ENCODE peak calls at places on chromosomes 6 and 20, in seven cellular contexts. P is BE2C; H is mesenchymal stem cell; V is stimulated activated CD8-positive, alpha-beta memory T cell treated with anti-CD3 and anti-CD28 coated beads, Interleukin-2, amount 100 ng/mL, for 48 hours; O is AG08396; E is AG04449; K is caudate nucleus. F is an unnamed sample.

GRCh38 chr6:148450866-148451265 is 108.2 kb downstream of the SASH1 start:
- DNase-seq in K (no peak), H (no peak), P (no peak), V (no peak), O (no peak), E (no peak), F (no peak)

GRCh38 chr6:84618046-84618752 is 146.2 kb downstream of the TBX18 start:
- DNase-seq in E (peak), K (no peak), H (peak), O (peak), P (no peak), V (no peak), F (no peak)

GRCh38 chr6:122405417-122405816 is 6.0 kb downstream of the HSF2 start:
- DNase-seq in K (no peak), H (peak), P (no peak), E (no peak), V (no peak), O (peak), F (no peak)

GRCh38 chr20:11041396-11041795 is 367.6 kb upstream of the JAG1 start:
- DNase-seq in P (no peak), E (no peak), O (no peak), V (no peak), H (no peak), K (no peak), F (no peak)

GRCh38 chr20:840858-841567 is 7.5 kb downstream of the FAM110A start:
- DNase-seq in P (no peak), K (no peak), E (no peak), H (no peak), O (no peak), V (no peak), F (no peak)

GRCh38 chr6:36028088-36028886 is 679 bp downstream of the MAPK14 start:
- DNase-seq in E (no peak), H (peak), K (no peak), O (peak), P (peak), V (peak), F (no peak)

GRCh38 chr6:33192105-33192646 is at the start of gene COL11A2:
- DNase-seq in V (no peak), H (no peak), K (no peak), P (peak), E (no peak), O (no peak), F (no peak)

GRCh38 chr6:51902261-51902764 is 185.1 kb downstream of the PKHD1 start:
- DNase-seq in V (no peak), O (no peak), H (no peak), K (no peak), P (no peak), E (no peak), F (no peak)

GRCh38 chr6:26500102-26500501 is at the start of gene BTN1A1:
- DNase-seq in V (no peak), P (no peak), K (no peak), H (no peak), O (no peak), E (no peak), F (no peak)

GRCh38 chr6:157716553-157716952 is 106.5 kb upstream of the SNX9 start:
- DNase-seq in V (no peak), P (no peak), H (no peak), E (no peak), O (no peak), K (no peak), F (no peak)

GRCh38 chr6:100719883-100720682 is 161.0 kb downstream of the ASCC3 start:
- DNase-seq in O (no peak), H (peak), K (no peak), E (no peak), P (no peak), V (no peak), F (no peak)

GRCh38 chr6:106360989-106361430 is 493 bp downstream of the CRYBG1 start:
- DNase-seq in P (no peak), K (no peak), H (peak), E (no peak), O (peak), V (peak), F (no peak)

GRCh38 chr20:328596-329324 is 3.4 kb downstream of the SOX12 start:
- DNase-seq in H (no peak), E (no peak), P (no peak), V (no peak), K (no peak), O (no peak), F (no peak)

GRCh38 chr20:54028276-54029011 is 42.0 kb downstream of the BCAS1 start:
- DNase-seq in P (no peak), V (no peak), H (no peak), K (peak), O (no peak), E (no peak), F (peak)

F was measured in dorsolateral prefrontal cortex.